ENCODE peak calls at places on chromosomes 11 and 22, in seven cellular contexts. One of them, this sample, is unnamed.

GRCh38 chr11:65883786-65884715 is 4.2 kb downstream of the FIBP start:
- DNase-seq in WTC11: no peak
- DNase-seq in psoas muscle: no peak
- DNase-seq in mucosa of descending colon: peak
- DNase-seq in mammary epithelial cell: no peak
- DNase-seq in bronchial epithelial cell: no peak
- DNase-seq in fibroblast of pulmonary artery: no peak
- DNase-seq in this sample: no peak

GRCh38 chr11:43784301-43784700 is 96.3 kb upstream of the ALKBH3 start:
- DNase-seq in WTC11: no peak
- DNase-seq in psoas muscle: no peak
- DNase-seq in mucosa of descending colon: no peak
- DNase-seq in mammary epithelial cell: no peak
- DNase-seq in bronchial epithelial cell: no peak
- DNase-seq in fibroblast of pulmonary artery: no peak
- DNase-seq in this sample: no peak

GRCh38 chr11:119361056-119361787 is 14.7 kb upstream of the MFRP start:
- DNase-seq in WTC11: peak
- DNase-seq in psoas muscle: peak
- DNase-seq in mucosa of descending colon: no peak
- DNase-seq in mammary epithelial cell: peak
- DNase-seq in bronchial epithelial cell: peak
- DNase-seq in fibroblast of pulmonary artery: peak
- DNase-seq in this sample: no peak

GRCh38 chr11:34613462-34614183 is 7.3 kb upstream of the EHF start:
- DNase-seq in WTC11: no peak
- DNase-seq in psoas muscle: no peak
- DNase-seq in mucosa of descending colon: no peak
- DNase-seq in mammary epithelial cell: no peak
- DNase-seq in bronchial epithelial cell: no peak
- DNase-seq in fibroblast of pulmonary artery: no peak
- DNase-seq in this sample: no peak

GRCh38 chr11:106551744-106552671 is 466.3 kb downstream of the GUCY1A2 start:
- DNase-seq in WTC11: no peak
- DNase-seq in psoas muscle: no peak
- DNase-seq in mucosa of descending colon: no peak
- DNase-seq in mammary epithelial cell: no peak
- DNase-seq in bronchial epithelial cell: no peak
- DNase-seq in fibroblast of pulmonary artery: no peak
- DNase-seq in this sample: no peak

GRCh38 chr11:121460941-121461514 is 8.3 kb upstream of the SORL1-AS1 start:
- DNase-seq in WTC11: no peak
- DNase-seq in psoas muscle: no peak
- DNase-seq in mucosa of descending colon: no peak
- DNase-seq in mammary epithelial cell: no peak
- DNase-seq in bronchial epithelial cell: peak
- DNase-seq in fibroblast of pulmonary artery: no peak
- DNase-seq in this sample: no peak

GRCh38 chr11:68043349-68044144 is 4.7 kb downstream of the TCIRG1 start:
- DNase-seq in WTC11: no peak
- DNase-seq in psoas muscle: peak
- DNase-seq in mucosa of descending colon: no peak
- DNase-seq in mammary epithelial cell: no peak
- DNase-seq in bronchial epithelial cell: no peak
- DNase-seq in fibroblast of pulmonary artery: peak
- DNase-seq in this sample: peak

GRCh38 chr11:121473064-121473777 is 20.5 kb upstream of the SORL1-AS1 start:
- DNase-seq in WTC11: no peak
- DNase-seq in psoas muscle: no peak
- DNase-seq in mucosa of descending colon: no peak
- DNase-seq in mammary epithelial cell: peak
- DNase-seq in bronchial epithelial cell: peak
- DNase-seq in fibroblast of pulmonary artery: peak
- DNase-seq in this sample: no peak

GRCh38 chr11:108084811-108085210 is 36.6 kb upstream of the ACAT1 start:
- DNase-seq in WTC11: no peak
- DNase-seq in psoas muscle: no peak
- DNase-seq in mucosa of descending colon: no peak
- DNase-seq in mammary epithelial cell: no peak
- DNase-seq in bronchial epithelial cell: no peak
- DNase-seq in fibroblast of pulmonary artery: no peak
- DNase-seq in this sample: peak

GRCh38 chr11:113528982-113529381 is 53.8 kb upstream of the DRD2 start:
- DNase-seq in WTC11: no peak
- DNase-seq in psoas muscle: no peak
- DNase-seq in mucosa of descending colon: no peak
- DNase-seq in mammary epithelial cell: peak
- DNase-seq in bronchial epithelial cell: peak
- DNase-seq in fibroblast of pulmonary artery: peak
- DNase-seq in this sample: no peak

GRCh38 chr11:9176136-9176535 is 84.7 kb upstream of the SCUBE2 start:
- DNase-seq in WTC11: no peak
- DNase-seq in psoas muscle: no peak
- DNase-seq in mucosa of descending colon: no peak
- DNase-seq in mammary epithelial cell: no peak
- DNase-seq in bronchial epithelial cell: no peak
- DNase-seq in fibroblast of pulmonary artery: no peak
- DNase-seq in this sample: no peak

GRCh38 chr11:68331338-68331947 is 19.1 kb downstream of the LRP5 start:
- DNase-seq in WTC11: no peak
- DNase-seq in psoas muscle: no peak
- DNase-seq in mucosa of descending colon: peak
- DNase-seq in mammary epithelial cell: no peak
- DNase-seq in bronchial epithelial cell: no peak
- DNase-seq in fibroblast of pulmonary artery: no peak
- DNase-seq in this sample: no peak

GRCh38 chr11:133052537-133052936 is 479.8 kb downstream of the OPCML start:
- DNase-seq in WTC11: no peak
- DNase-seq in psoas muscle: no peak
- DNase-seq in mucosa of descending colon: no peak
- DNase-seq in mammary epithelial cell: no peak
- DNase-seq in bronchial epithelial cell: no peak
- DNase-seq in fibroblast of pulmonary artery: no peak
- DNase-seq in this sample: no peak

GRCh38 chr11:60056349-60056969 is at the start of gene MS4A3:
- DNase-seq in WTC11: no peak
- DNase-seq in psoas muscle: no peak
- DNase-seq in mucosa of descending colon: no peak
- DNase-seq in mammary epithelial cell: no peak
- DNase-seq in bronchial epithelial cell: no peak
- DNase-seq in fibroblast of pulmonary artery: no peak
- DNase-seq in this sample: no peak

GRCh38 chr11:19963697-19964340 is 196.5 kb downstream of the DBX1 start:
- DNase-seq in WTC11: no peak
- DNase-seq in psoas muscle: no peak
- DNase-seq in mucosa of descending colon: no peak
- DNase-seq in mammary epithelial cell: no peak
- DNase-seq in bronchial epithelial cell: no peak
- DNase-seq in fibroblast of pulmonary artery: no peak
- DNase-seq in this sample: no peak

GRCh38 chr22:25419247-25420113 is 145.0 kb upstream of the GRK3 start:
- DNase-seq in WTC11: no peak
- DNase-seq in psoas muscle: no peak
- DNase-seq in mucosa of descending colon: peak
- DNase-seq in mammary epithelial cell: no peak
- DNase-seq in bronchial epithelial cell: no peak
- DNase-seq in fibroblast of pulmonary artery: no peak
- DNase-seq in this sample: no peak

GRCh38 chr11:88474655-88475054 is 137.1 kb upstream of the CTSC start:
- DNase-seq in WTC11: no peak
- DNase-seq in psoas muscle: no peak
- DNase-seq in mucosa of descending colon: no peak
- DNase-seq in mammary epithelial cell: no peak
- DNase-seq in bronchial epithelial cell: no peak
- DNase-seq in fibroblast of pulmonary artery: no peak
- DNase-seq in this sample: no peak

GRCh38 chr22:49193348-49193747 is 634.3 kb downstream of the BRD1 start:
- DNase-seq in WTC11: no peak
- DNase-seq in psoas muscle: no peak
- DNase-seq in mucosa of descending colon: no peak
- DNase-seq in mammary epithelial cell: no peak
- DNase-seq in bronchial epithelial cell: no peak
- DNase-seq in fibroblast of pulmonary artery: no peak
- DNase-seq in this sample: no peak

GRCh38 chr11:106021181-106021966 is 666 bp downstream of the MSANTD4 start:
- DNase-seq in WTC11: peak
- DNase-seq in psoas muscle: no peak
- DNase-seq in mucosa of descending colon: no peak
- DNase-seq in mammary epithelial cell: no peak
- DNase-seq in bronchial epithelial cell: peak
- DNase-seq in fibroblast of pulmonary artery: peak
- DNase-seq in this sample: no peak

GRCh38 chr11:45922425-45923082 is at the start of gene LARGE2:
- DNase-seq in WTC11: no peak
- DNase-seq in psoas muscle: no peak
- DNase-seq in mucosa of descending colon: peak
- DNase-seq in mammary epithelial cell: no peak
- DNase-seq in bronchial epithelial cell: no peak
- DNase-seq in fibroblast of pulmonary artery: no peak
- DNase-seq in this sample: no peak

GRCh38 chr11:33802414-33802950 is 28.2 kb upstream of the FBXO3 start:
- DNase-seq in WTC11: peak
- DNase-seq in psoas muscle: peak
- DNase-seq in mucosa of descending colon: peak
- DNase-seq in mammary epithelial cell: peak
- DNase-seq in bronchial epithelial cell: peak
- DNase-seq in fibroblast of pulmonary artery: peak
- DNase-seq in this sample: peak

DNA sequence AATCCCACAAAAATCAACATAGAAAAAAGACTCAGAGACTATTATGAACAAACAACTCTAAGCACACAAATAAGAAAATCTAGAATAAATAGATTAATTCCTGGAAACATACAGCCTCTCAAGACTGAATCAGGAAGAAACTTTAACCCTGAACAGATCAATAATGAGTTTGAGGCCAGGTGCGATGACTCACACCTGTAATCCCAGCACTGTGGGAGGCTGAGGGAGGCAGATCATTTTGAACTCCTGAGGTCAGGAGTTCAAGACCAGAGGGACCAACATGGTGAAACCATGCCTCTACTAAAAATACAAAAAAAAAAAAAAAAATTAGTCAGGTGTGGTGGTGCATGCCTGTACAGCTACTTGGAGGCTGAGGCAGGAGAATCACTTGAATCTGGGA is 499.5 kb upstream of the LUZP2 start:
- DNase-seq in WTC11: no peak
- DNase-seq in psoas muscle: no peak
- DNase-seq in mucosa of descending colon: no peak
- DNase-seq in mammary epithelial cell: no peak
- DNase-seq in bronchial epithelial cell: no peak
- DNase-seq in fibroblast of pulmonary artery: no peak
- DNase-seq in this sample: no peak
- TF ChIP-seq CTCF in WTC11: no peak
- TF ChIP-seq CTCF in psoas muscle: no peak
- TF ChIP-seq CTCF in mucosa of descending colon: no peak
- TF ChIP-seq CTCF in mammary epithelial cell: no peak
- TF ChIP-seq CTCF in bronchial epithelial cell: no peak
- TF ChIP-seq CTCF in fibroblast of pulmonary artery: no peak
- TF ChIP-seq CTCF in this sample: no peak

GRCh38 chr11:975824-976223 is 50.2 kb downstream of the AP2A2 start:
- DNase-seq in WTC11: peak
- DNase-seq in psoas muscle: no peak
- DNase-seq in mucosa of descending colon: peak
- DNase-seq in mammary epithelial cell: no peak
- DNase-seq in bronchial epithelial cell: no peak
- DNase-seq in fibroblast of pulmonary artery: peak
- DNase-seq in this sample: no peak
- TF ChIP-seq CTCF in WTC11: no peak
- TF ChIP-seq CTCF in psoas muscle: no peak
- TF ChIP-seq CTCF in mucosa of descending colon: no peak
- TF ChIP-seq CTCF in mammary epithelial cell: no peak
- TF ChIP-seq CTCF in bronchial epithelial cell: peak
- TF ChIP-seq CTCF in fibroblast of pulmonary artery: peak
- TF ChIP-seq CTCF in this sample: peak

DNA sequence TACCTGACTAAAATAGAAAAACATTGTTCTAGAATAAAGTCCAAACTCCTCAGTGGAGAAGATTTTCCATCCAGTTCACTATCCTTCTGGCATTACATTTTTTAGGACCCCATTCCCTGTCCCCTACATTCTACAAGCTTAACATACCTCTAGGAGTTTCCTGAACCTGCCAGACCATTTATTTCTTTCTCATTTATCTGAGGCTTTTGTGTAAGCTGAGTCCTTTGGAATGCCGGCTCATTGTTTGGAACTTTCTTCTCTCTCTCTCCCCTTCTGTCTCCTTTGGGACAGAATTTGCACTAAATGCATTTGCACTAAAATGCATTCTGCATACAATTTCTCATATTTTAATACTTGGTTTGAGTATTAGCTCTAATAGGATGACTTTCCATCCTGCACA is 393.0 kb upstream of the ANO3 start:
- DNase-seq in WTC11: no peak
- DNase-seq in psoas muscle: no peak
- DNase-seq in mucosa of descending colon: no peak
- DNase-seq in mammary epithelial cell: no peak
- DNase-seq in bronchial epithelial cell: no peak
- DNase-seq in fibroblast of pulmonary artery: no peak
- DNase-seq in this sample: no peak
- TF ChIP-seq CTCF in WTC11: no peak
- TF ChIP-seq CTCF in psoas muscle: no peak
- TF ChIP-seq CTCF in mucosa of descending colon: no peak
- TF ChIP-seq CTCF in mammary epithelial cell: no peak
- TF ChIP-seq CTCF in bronchial epithelial cell: no peak
- TF ChIP-seq CTCF in fibroblast of pulmonary artery: no peak
- TF ChIP-seq CTCF in this sample: no peak

DNA sequence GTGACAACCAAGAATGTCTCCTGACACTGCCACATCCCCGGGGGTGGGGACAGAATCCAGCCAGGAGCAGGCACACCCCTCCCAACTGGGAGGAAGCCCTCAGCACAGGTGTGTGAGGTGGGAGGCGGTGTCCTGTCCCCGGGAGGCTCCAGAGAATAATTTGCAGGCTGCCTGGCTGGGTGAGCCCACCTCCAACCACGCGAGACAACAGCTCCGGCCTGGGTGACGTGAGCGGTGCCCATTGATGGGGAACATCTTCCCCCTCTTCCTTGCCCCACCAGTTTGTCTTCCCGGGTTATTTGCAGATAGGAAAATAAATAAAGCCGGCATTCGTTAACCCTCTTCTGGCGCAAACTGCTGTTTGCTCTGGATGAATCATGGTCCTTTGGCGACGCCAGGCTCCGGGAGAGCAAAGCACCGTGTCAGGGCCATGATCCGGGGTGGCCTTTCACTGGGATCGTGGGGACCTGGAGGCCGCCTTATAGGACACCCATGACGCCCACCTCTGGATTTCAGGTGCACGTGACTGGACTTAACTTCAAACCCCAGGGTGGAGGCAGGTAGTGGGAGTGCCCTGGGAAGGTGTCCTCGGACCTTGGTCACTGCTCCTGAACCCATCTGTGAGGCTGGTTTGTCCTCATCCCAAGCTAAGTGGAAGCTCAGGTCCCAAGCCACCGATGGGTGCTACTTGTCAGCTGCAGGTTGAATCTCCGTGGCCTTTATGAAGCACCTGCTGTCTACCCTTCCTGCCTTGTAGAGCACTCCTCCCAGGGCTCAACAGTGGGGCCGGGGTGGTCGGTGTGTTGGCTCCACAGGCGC is 13.9 kb downstream of the CCND1 start:
- DNase-seq in WTC11: no peak
- DNase-seq in psoas muscle: no peak
- DNase-seq in mucosa of descending colon: no peak
- DNase-seq in mammary epithelial cell: no peak
- DNase-seq in bronchial epithelial cell: peak
- DNase-seq in fibroblast of pulmonary artery: no peak
- DNase-seq in this sample: no peak
- TF ChIP-seq CTCF in WTC11: no peak
- TF ChIP-seq CTCF in psoas muscle: no peak
- TF ChIP-seq CTCF in mucosa of descending colon: no peak
- TF ChIP-seq CTCF in mammary epithelial cell: no peak
- TF ChIP-seq CTCF in bronchial epithelial cell: no peak
- TF ChIP-seq CTCF in fibroblast of pulmonary artery: no peak
- TF ChIP-seq CTCF in this sample: no peak